ENCODE peak calls at places on chromosomes 3 and 15, in nine cellular contexts. One of them, this sample, is unnamed. For H3K36me3 and H3K27me3, the result is how much of the 10 kb centered on the place peaks cover.

GRCh38 chr3:54621181-54621580 is 306.7 kb downstream of the LRTM1 start:
- DNase-seq in ovary: no peak
- DNase-seq in adrenal gland: no peak
- DNase-seq in right lobe of liver: no peak
- DNase-seq in Caco-2: no peak
- DNase-seq in heart right ventricle: no peak
- DNase-seq in CD8-positive, alpha-beta T cell: no peak
- DNase-seq in NT2/D1: no peak
- DNase-seq in GM23338: no peak
- DNase-seq in this sample: no peak

GRCh38 chr3:43316783-43317460 is 30.6 kb downstream of the SNRK start:
- DNase-seq in ovary: no peak
- DNase-seq in adrenal gland: no peak
- DNase-seq in right lobe of liver: no peak
- DNase-seq in Caco-2: no peak
- DNase-seq in heart right ventricle: no peak
- DNase-seq in CD8-positive, alpha-beta T cell: no peak
- DNase-seq in NT2/D1: peak
- DNase-seq in GM23338: peak
- DNase-seq in this sample: no peak

GRCh38 chr3:13268961-13269391 is 151.1 kb downstream of the NUP210 start:
- DNase-seq in ovary: no peak
- DNase-seq in adrenal gland: no peak
- DNase-seq in right lobe of liver: no peak
- DNase-seq in Caco-2: no peak
- DNase-seq in heart right ventricle: no peak
- DNase-seq in CD8-positive, alpha-beta T cell: no peak
- DNase-seq in NT2/D1: no peak
- DNase-seq in GM23338: no peak
- DNase-seq in this sample: no peak

GRCh38 chr15:58147151-58147550 is 9.0 kb downstream of the AQP9 start:
- DNase-seq in ovary: no peak
- DNase-seq in adrenal gland: no peak
- DNase-seq in right lobe of liver: no peak
- DNase-seq in Caco-2: no peak
- DNase-seq in heart right ventricle: no peak
- DNase-seq in CD8-positive, alpha-beta T cell: no peak
- DNase-seq in NT2/D1: no peak
- DNase-seq in GM23338: no peak
- DNase-seq in this sample: no peak

GRCh38 chr3:121834079-121834730 is 655 bp downstream of the IQCB1 start:
- DNase-seq in ovary: peak
- DNase-seq in adrenal gland: no peak
- DNase-seq in right lobe of liver: no peak
- DNase-seq in Caco-2: peak
- DNase-seq in heart right ventricle: no peak
- DNase-seq in CD8-positive, alpha-beta T cell: no peak
- DNase-seq in NT2/D1: no peak
- DNase-seq in GM23338: peak
- DNase-seq in this sample: peak

GRCh38 chr3:117308756-117309155 is 599.2 kb downstream of the TUSC7 start:
- DNase-seq in ovary: no peak
- DNase-seq in adrenal gland: no peak
- DNase-seq in right lobe of liver: no peak
- DNase-seq in Caco-2: no peak
- DNase-seq in heart right ventricle: no peak
- DNase-seq in CD8-positive, alpha-beta T cell: no peak
- DNase-seq in NT2/D1: no peak
- DNase-seq in GM23338: no peak
- DNase-seq in this sample: no peak

GRCh38 chr3:79086514-79086913 is 681.3 kb downstream of the ROBO1 start:
- DNase-seq in ovary: no peak
- DNase-seq in adrenal gland: peak
- DNase-seq in right lobe of liver: no peak
- DNase-seq in Caco-2: peak
- DNase-seq in heart right ventricle: no peak
- DNase-seq in CD8-positive, alpha-beta T cell: no peak
- DNase-seq in NT2/D1: peak
- DNase-seq in GM23338: peak
- DNase-seq in this sample: peak

GRCh38 chr3:130835483-130835882 is 58.4 kb upstream of the ATP2C1 start:
- DNase-seq in ovary: no peak
- DNase-seq in adrenal gland: peak
- DNase-seq in right lobe of liver: no peak
- DNase-seq in Caco-2: no peak
- DNase-seq in heart right ventricle: no peak
- DNase-seq in CD8-positive, alpha-beta T cell: no peak
- DNase-seq in NT2/D1: no peak
- DNase-seq in GM23338: no peak
- DNase-seq in this sample: no peak

GRCh38 chr15:89203705-89204273 is 17.6 kb downstream of the RLBP1 start:
- DNase-seq in ovary: no peak
- DNase-seq in adrenal gland: no peak
- DNase-seq in right lobe of liver: no peak
- DNase-seq in Caco-2: no peak
- DNase-seq in heart right ventricle: no peak
- DNase-seq in CD8-positive, alpha-beta T cell: no peak
- DNase-seq in NT2/D1: no peak
- DNase-seq in GM23338: no peak
- DNase-seq in this sample: no peak
- H3K4me3 ChIP-seq in ovary: no peak
- H3K4me3 ChIP-seq in adrenal gland: no peak
- H3K4me3 ChIP-seq in right lobe of liver: no peak
- H3K4me3 ChIP-seq in Caco-2: no peak
- H3K4me3 ChIP-seq in heart right ventricle: no peak
- H3K4me3 ChIP-seq in CD8-positive, alpha-beta T cell: no peak
- H3K4me3 ChIP-seq in NT2/D1: no peak
- H3K4me3 ChIP-seq in GM23338: no peak
- H3K4me3 ChIP-seq in this sample: no peak

DNA sequence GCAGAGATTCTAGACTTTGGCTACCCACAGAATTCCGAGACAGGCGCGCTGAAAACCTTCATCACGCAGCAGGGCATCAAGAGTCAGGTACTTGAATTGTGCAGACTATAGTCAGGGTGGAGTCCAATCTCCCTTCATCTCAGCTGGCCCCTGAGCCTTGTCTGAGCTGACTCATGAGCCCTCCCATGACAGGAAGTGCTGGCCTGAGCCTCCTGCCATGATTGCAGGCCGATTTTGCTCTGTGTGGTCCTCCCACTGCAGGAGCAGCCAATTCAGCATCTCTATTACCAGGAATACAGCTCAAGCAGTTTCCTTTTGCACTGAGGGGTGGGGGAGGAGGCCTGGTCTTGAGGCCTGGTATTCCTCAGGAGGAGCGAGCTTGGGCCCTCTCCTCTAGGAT is 5.5 kb downstream of the AP2M1 start:
- DNase-seq in ovary: no peak
- DNase-seq in adrenal gland: no peak
- DNase-seq in right lobe of liver: no peak
- DNase-seq in Caco-2: no peak
- DNase-seq in heart right ventricle: no peak
- DNase-seq in CD8-positive, alpha-beta T cell: no peak
- DNase-seq in NT2/D1: no peak
- DNase-seq in GM23338: no peak
- DNase-seq in this sample: no peak
- H3K36me3 ChIP-seq in ovary: under half
- H3K36me3 ChIP-seq in adrenal gland: half or more
- H3K36me3 ChIP-seq in right lobe of liver: under half
- H3K36me3 ChIP-seq in Caco-2: under half
- H3K36me3 ChIP-seq in heart right ventricle: half or more
- H3K36me3 ChIP-seq in CD8-positive, alpha-beta T cell: half or more
- H3K36me3 ChIP-seq in NT2/D1: half or more
- H3K36me3 ChIP-seq in GM23338: under half
- H3K36me3 ChIP-seq in this sample: half or more

DNA sequence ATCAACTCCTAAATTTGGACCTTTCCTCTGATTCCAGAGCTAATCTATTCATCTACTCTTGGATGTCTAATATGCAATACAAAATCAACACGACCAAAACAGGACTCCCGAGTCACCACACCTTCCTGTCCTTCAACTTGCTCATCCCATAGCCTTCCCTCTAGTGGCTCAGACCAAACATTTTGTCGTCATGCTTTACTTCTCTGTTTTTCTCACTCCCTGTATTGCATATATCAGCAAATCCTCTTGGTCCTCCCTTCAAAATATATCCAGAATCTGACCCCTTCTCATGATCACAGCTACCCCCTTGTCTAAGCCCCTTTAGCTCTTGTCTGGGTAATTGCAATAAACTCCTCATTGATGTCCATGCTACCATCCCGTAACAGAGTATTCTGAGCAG is 30.5 kb upstream of the DCP1A start:
- DNase-seq in ovary: no peak
- DNase-seq in adrenal gland: no peak
- DNase-seq in right lobe of liver: no peak
- DNase-seq in Caco-2: no peak
- DNase-seq in heart right ventricle: no peak
- DNase-seq in CD8-positive, alpha-beta T cell: no peak
- DNase-seq in NT2/D1: no peak
- DNase-seq in GM23338: peak
- DNase-seq in this sample: no peak
- H3K27me3 ChIP-seq in ovary: under half
- H3K27me3 ChIP-seq in adrenal gland: under half
- H3K27me3 ChIP-seq in right lobe of liver: under half
- H3K27me3 ChIP-seq in Caco-2: under half
- H3K27me3 ChIP-seq in heart right ventricle: under half
- H3K27me3 ChIP-seq in CD8-positive, alpha-beta T cell: under half
- H3K27me3 ChIP-seq in NT2/D1: under half
- H3K27me3 ChIP-seq in GM23338: under half
- H3K27me3 ChIP-seq in this sample: under half

GRCh38 chr3:160135850-160136249 is 89.4 kb upstream of the C3orf80 start:
- DNase-seq in ovary: no peak
- DNase-seq in adrenal gland: no peak
- DNase-seq in right lobe of liver: no peak
- DNase-seq in Caco-2: no peak
- DNase-seq in heart right ventricle: no peak
- DNase-seq in CD8-positive, alpha-beta T cell: no peak
- DNase-seq in NT2/D1: no peak
- DNase-seq in GM23338: no peak
- DNase-seq in this sample: no peak
- H3K4me3 ChIP-seq in ovary: no peak
- H3K4me3 ChIP-seq in adrenal gland: no peak
- H3K4me3 ChIP-seq in right lobe of liver: no peak
- H3K4me3 ChIP-seq in Caco-2: no peak
- H3K4me3 ChIP-seq in heart right ventricle: no peak
- H3K4me3 ChIP-seq in CD8-positive, alpha-beta T cell: no peak
- H3K4me3 ChIP-seq in NT2/D1: no peak
- H3K4me3 ChIP-seq in GM23338: no peak
- H3K4me3 ChIP-seq in this sample: no peak

GRCh38 chr15:28182731-28183130 is 83.6 kb upstream of the OCA2 start:
- DNase-seq in ovary: no peak
- DNase-seq in adrenal gland: no peak
- DNase-seq in right lobe of liver: no peak
- DNase-seq in Caco-2: no peak
- DNase-seq in heart right ventricle: no peak
- DNase-seq in CD8-positive, alpha-beta T cell: no peak
- DNase-seq in NT2/D1: no peak
- DNase-seq in GM23338: no peak
- DNase-seq in this sample: no peak

GRCh38 chr15:28181386-28181785 is 82.3 kb upstream of the OCA2 start:
- DNase-seq in ovary: no peak
- DNase-seq in adrenal gland: no peak
- DNase-seq in right lobe of liver: no peak
- DNase-seq in Caco-2: no peak
- DNase-seq in heart right ventricle: no peak
- DNase-seq in CD8-positive, alpha-beta T cell: no peak
- DNase-seq in NT2/D1: no peak
- DNase-seq in GM23338: no peak
- DNase-seq in this sample: no peak

GRCh38 chr15:28185148-28185895 is 86.2 kb upstream of the OCA2 start:
- DNase-seq in ovary: no peak
- DNase-seq in adrenal gland: no peak
- DNase-seq in right lobe of liver: no peak
- DNase-seq in Caco-2: no peak
- DNase-seq in heart right ventricle: peak
- DNase-seq in CD8-positive, alpha-beta T cell: no peak
- DNase-seq in NT2/D1: no peak
- DNase-seq in GM23338: no peak
- DNase-seq in this sample: no peak

GRCh38 chr15:28182216-28182615 is 83.1 kb upstream of the OCA2 start:
- DNase-seq in ovary: no peak
- DNase-seq in adrenal gland: no peak
- DNase-seq in right lobe of liver: no peak
- DNase-seq in Caco-2: no peak
- DNase-seq in heart right ventricle: no peak
- DNase-seq in CD8-positive, alpha-beta T cell: no peak
- DNase-seq in NT2/D1: no peak
- DNase-seq in GM23338: no peak
- DNase-seq in this sample: no peak

DNA sequence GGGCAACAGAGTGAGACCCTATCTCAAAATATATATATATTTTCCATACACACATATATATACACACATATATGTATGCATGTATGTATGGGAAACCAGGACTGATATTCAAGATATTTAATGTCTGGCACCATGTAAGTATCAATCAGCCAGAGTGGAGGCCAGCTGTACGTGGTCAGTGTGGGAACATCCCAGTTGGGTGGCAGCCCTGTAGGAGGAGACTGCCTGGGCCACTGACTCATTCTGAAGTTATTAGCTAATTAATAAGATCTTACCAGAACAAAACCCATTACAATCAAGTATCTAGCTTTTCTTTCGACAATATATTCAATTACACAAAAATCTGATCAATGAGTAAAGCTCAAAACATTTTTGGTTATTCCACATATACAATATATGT is 85.1 kb upstream of the OCA2 start:
- DNase-seq in ovary: no peak
- DNase-seq in adrenal gland: no peak
- DNase-seq in right lobe of liver: no peak
- DNase-seq in Caco-2: no peak
- DNase-seq in heart right ventricle: no peak
- DNase-seq in CD8-positive, alpha-beta T cell: no peak
- DNase-seq in NT2/D1: no peak
- DNase-seq in GM23338: no peak
- DNase-seq in this sample: no peak
- H3K36me3 ChIP-seq in ovary: under half
- H3K36me3 ChIP-seq in adrenal gland: half or more
- H3K36me3 ChIP-seq in right lobe of liver: under half
- H3K36me3 ChIP-seq in Caco-2: under half
- H3K36me3 ChIP-seq in heart right ventricle: under half
- H3K36me3 ChIP-seq in CD8-positive, alpha-beta T cell: under half
- H3K36me3 ChIP-seq in NT2/D1: under half
- H3K36me3 ChIP-seq in GM23338: under half
- H3K36me3 ChIP-seq in this sample: under half